ENCODE peak calls at places on chromosomes 6 and 20, in six cellular contexts. S is cardiac fibroblast, O is mesothelial cell of epicardium, D is HCT116, H is body of pancreas, M is uterus. K is an unnamed sample.

GRCh38 chr6:28693751-28694443 is 168.2 kb downstream of the GPX5 start:
- DNase-seq in S (no peak), O (no peak), D (no peak), H (no peak), M (no peak), K (no peak)

GRCh38 chr20:62852196-62852595 is 9.4 kb downstream of the TCFL5 start:
- DNase-seq in S (no peak), O (no peak), D (no peak), H (no peak), M (no peak), K (no peak)

GRCh38 chr20:46348972-46349741 is 40.9 kb upstream of the CDH22 start:
- DNase-seq in S (peak; percentile 55), O (peak; percentile 74), D (peak; percentile 13), H (peak; percentile 56), M (peak; percentile 52), K (peak; percentile 64)

GRCh38 chr6:14458669-14459266 is 341.2 kb downstream of the CD83 start:
- DNase-seq in S (peak; percentile 93), O (no peak), D (no peak), H (no peak), M (no peak), K (no peak)

GRCh38 chr20:47885909-47886453 is 100.7 kb upstream of the SULF2 start:
- DNase-seq in S (no peak), O (no peak), D (no peak), H (no peak), M (no peak), K (no peak)

GRCh38 chr20:2603816-2604505 is 48.5 kb upstream of the NOP56 start:
- DNase-seq in S (no peak), O (no peak), D (no peak), H (no peak), M (no peak), K (no peak)

GRCh38 chr20:12207875-12208274 is 290.2 kb downstream of the BTBD3 start:
- DNase-seq in S (peak; percentile 67), O (no peak), D (peak; percentile 0), H (peak; percentile 48), M (no peak), K (peak; percentile 3)

GRCh38 chr6:6712258-6712978 is 123.9 kb downstream of the LY86 start:
- DNase-seq in S (peak; percentile 62), O (no peak), D (peak; percentile 38), H (peak; percentile 85), M (no peak), K (no peak)

GRCh38 chr6:167742719-167743303 is 83.9 kb upstream of the AFDN start:
- DNase-seq in S (peak; percentile 72), O (no peak), D (peak; percentile 0), H (peak; percentile 31), M (no peak), K (peak; percentile 15)

GRCh38 chr20:5654557-5654956 is 95.6 kb upstream of the SHLD1 start:
- DNase-seq in S (peak; percentile 89), O (no peak), D (no peak), H (no peak), M (no peak), K (no peak)

GRCh38 chr6:25652007-25652515 is at the start of gene SCGN:
- DNase-seq in S (peak; percentile 74), O (peak; percentile 89), D (no peak), H (peak; percentile 70), M (peak; percentile 25), K (peak; percentile 66)

GRCh38 chr6:30754631-30755030 is 10.3 kb upstream of the IER3 start:
- DNase-seq in S (no peak), O (no peak), D (no peak), H (no peak), M (no peak), K (no peak)

GRCh38 chr20:10171864-10172751 is 46.5 kb upstream of the SNAP25 start:
- DNase-seq in S (peak; percentile 24), O (peak; percentile 48), D (no peak), H (peak; percentile 63), M (peak; percentile 27), K (peak; percentile 57)

GRCh38 chr6:14723535-14724086 is 522.3 kb upstream of the JARID2 start:
- DNase-seq in S (no peak), O (no peak), D (no peak), H (no peak), M (no peak), K (no peak)

GRCh38 chr6:68141190-68141589 is 493.9 kb upstream of the ADGRB3 start:
- DNase-seq in S (no peak), O (no peak), D (no peak), H (no peak), M (no peak), K (no peak)

GRCh38 chr20:32908334-32909292 is 49.9 kb downstream of the EFCAB8 start:
- DNase-seq in S (no peak), O (no peak), D (no peak), H (no peak), M (no peak), K (peak; percentile 25)

GRCh38 chr6:131080084-131080483 is 17.0 kb upstream of the EPB41L2 start:
- DNase-seq in S (no peak), O (no peak), D (no peak), H (no peak), M (no peak), K (no peak)

GRCh38 chr6:131083687-131084086 is 20.6 kb upstream of the EPB41L2 start:
- DNase-seq in S (no peak), O (no peak), D (no peak), H (no peak), M (no peak), K (no peak)

GRCh38 chr6:131082335-131082734 is 19.3 kb upstream of the EPB41L2 start:
- DNase-seq in S (no peak), O (no peak), D (no peak), H (no peak), M (no peak), K (no peak)

GRCh38 chr6:131084982-131085381 is 21.9 kb upstream of the EPB41L2 start:
- DNase-seq in S (no peak), O (no peak), D (no peak), H (no peak), M (no peak), K (no peak)
- TF ChIP-seq CTCF in S (no peak), O (no peak), D (no peak), H (no peak), M (no peak), K (no peak)

GRCh38 chr20:52056203-52057062 is 135.1 kb downstream of the ZFP64 start:
- DNase-seq in S (peak; percentile 58), O (no peak), D (peak; percentile 7), H (no peak), M (no peak), K (no peak)

GRCh38 chr20:52064936-52065335 is 126.6 kb downstream of the ZFP64 start:
- DNase-seq in S (no peak), O (no peak), D (no peak), H (no peak), M (no peak), K (no peak)

GRCh38 chr20:52062452-52063209 is 128.9 kb downstream of the ZFP64 start:
- DNase-seq in S (no peak), O (no peak), D (no peak), H (no peak), M (no peak), K (no peak)

DNA sequence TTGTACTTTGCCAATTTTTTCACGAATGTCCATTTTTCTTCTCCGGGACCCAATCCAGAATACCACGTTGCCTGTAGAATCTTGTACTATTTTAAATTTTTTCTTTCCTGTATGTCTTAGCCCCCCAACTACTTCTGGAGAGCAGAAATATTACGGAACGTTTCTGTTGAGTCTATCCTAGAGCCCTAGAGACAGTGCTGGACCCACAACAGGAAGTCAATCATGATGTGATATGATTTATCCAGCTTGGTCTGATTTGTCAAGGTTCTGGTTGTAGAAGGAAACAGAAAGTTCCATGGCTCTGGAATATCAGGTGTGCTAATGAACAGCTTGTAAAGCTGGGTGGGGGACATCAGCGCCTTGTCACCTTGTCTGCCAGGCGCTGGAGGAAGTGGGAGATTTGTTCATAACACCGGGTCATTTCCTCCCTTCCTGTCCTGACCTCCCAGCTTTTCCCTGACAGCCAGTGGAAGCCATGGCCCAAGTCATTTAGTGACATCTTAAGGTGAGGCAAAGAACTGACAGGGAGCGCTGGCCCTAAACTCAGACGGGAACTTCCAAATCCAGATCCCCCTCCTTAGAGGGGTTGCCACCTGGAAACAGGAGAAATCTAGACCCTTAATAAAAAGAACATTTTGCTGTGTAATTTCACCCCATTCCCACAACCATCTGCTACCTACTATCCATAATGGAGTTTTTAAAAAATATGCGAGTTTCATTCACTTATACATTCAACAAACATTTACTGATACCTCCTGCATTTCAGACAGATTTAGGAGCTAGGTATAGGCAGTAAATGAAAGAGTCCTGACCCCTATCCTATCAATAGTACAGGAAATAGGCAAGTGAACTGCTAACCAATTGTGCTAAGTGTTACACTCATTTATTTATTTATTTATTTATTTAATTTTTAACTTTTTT is 130.5 kb downstream of the ZFP64 start:
- DNase-seq in S (peak; percentile 60), O (no peak), D (peak; percentile 12), H (peak; percentile 6), M (no peak), K (no peak)
- TF ChIP-seq CTCF in S (peak; percentile 43), O (no peak), D (peak; percentile 57), H (peak; percentile 38), M (no peak), K (no peak)

GRCh38 chr6:56710967-56711366 is 68.3 kb upstream of the DST start:
- DNase-seq in S (no peak), O (no peak), D (no peak), H (no peak), M (no peak), K (no peak)

GRCh38 chr6:56716229-56716628 is 73.5 kb upstream of the DST start:
- DNase-seq in S (no peak), O (no peak), D (no peak), H (no peak), M (no peak), K (no peak)

GRCh38 chr6:56714982-56715456 is 72.3 kb upstream of the DST start:
- DNase-seq in S (peak; percentile 62), O (no peak), D (peak; percentile 96), H (no peak), M (no peak), K (no peak)

GRCh38 chr6:56713285-56713684 is 70.6 kb upstream of the DST start:
- DNase-seq in S (peak; percentile 79), O (no peak), D (peak; percentile 77), H (peak; percentile 23), M (peak; percentile 25), K (no peak)

DNA sequence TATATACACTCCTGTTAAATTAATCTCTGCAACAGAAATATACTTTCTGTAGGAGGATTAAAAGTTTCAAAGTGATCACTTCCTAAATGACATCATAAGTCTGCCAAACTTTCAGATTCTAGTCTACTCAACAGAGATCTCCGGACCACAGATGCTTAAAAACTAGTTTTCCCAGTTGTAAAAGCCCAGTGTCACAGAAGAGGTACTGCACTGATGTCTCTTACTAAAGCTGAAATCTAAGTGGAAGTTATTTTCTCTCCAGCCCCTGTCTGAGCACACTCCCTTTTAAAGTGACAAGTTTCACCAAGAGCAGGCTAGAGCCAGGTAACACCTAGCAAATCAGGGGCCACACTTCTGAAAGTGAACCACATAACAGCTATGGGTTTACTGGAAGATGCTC is 71.6 kb upstream of the DST start:
- DNase-seq in S (no peak), O (no peak), D (no peak), H (no peak), M (no peak), K (no peak)
- TF ChIP-seq CTCF in S (peak; percentile 6), O (no peak), D (no peak), H (no peak), M (no peak), K (no peak)

DNA sequence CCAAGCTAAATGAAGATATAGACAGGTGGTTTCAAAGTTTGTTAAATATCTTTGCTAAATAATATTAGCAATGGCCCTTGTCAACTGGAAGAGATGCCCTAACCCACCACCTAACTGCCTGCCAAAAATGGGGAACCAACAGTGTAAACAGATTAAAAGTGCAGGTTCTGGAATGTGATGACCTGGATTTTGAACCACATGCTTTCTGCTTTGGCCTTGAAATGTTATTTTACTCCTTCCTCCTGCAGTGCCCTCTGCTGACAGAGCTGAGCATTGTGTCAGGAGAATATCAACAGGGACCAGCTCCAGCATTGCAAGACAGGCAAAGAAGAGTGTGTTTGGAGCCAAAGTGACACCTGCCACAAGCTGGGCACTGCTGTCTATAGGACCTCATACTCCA is 226.6 kb downstream of the MYLK4 start:
- DNase-seq in S (no peak), O (no peak), D (no peak), H (no peak), M (no peak), K (peak; percentile 15)
- TF ChIP-seq CTCF in S (peak; percentile 29), O (no peak), D (no peak), H (no peak), M (no peak), K (peak; percentile 32)